ENCODE peak calls at places on chromosomes 13 and 19, in four cellular contexts. One of them, this sample, is unnamed.

GRCh38 chr13:82898625-82899024 is 983.6 kb downstream of the SLITRK1 start:
- DNase-seq in stimulated activated CD4-positive, alpha-beta T cell treated with anti-CD3 and anti-CD28 coated beads, TNF-alpha, amount 100 ng/mL, for 4 hours: no peak
- DNase-seq in endothelial cell: no peak
- DNase-seq in CD8-positive, alpha-beta T cell: no peak
- DNase-seq in this sample: no peak

GRCh38 chr19:48152552-48152951 is 17.6 kb downstream of the LIG1 start:
- DNase-seq in stimulated activated CD4-positive, alpha-beta T cell treated with anti-CD3 and anti-CD28 coated beads, TNF-alpha, amount 100 ng/mL, for 4 hours: peak
- DNase-seq in endothelial cell: peak
- DNase-seq in CD8-positive, alpha-beta T cell: peak
- DNase-seq in this sample: peak

GRCh38 chr13:42997381-42997780 is 5.3 kb upstream of the EPSTI1 start:
- DNase-seq in stimulated activated CD4-positive, alpha-beta T cell treated with anti-CD3 and anti-CD28 coated beads, TNF-alpha, amount 100 ng/mL, for 4 hours: no peak
- DNase-seq in endothelial cell: no peak
- DNase-seq in CD8-positive, alpha-beta T cell: no peak
- DNase-seq in this sample: no peak

GRCh38 chr13:36685912-36686311 is 12.1 kb downstream of the SERTM1 start:
- DNase-seq in stimulated activated CD4-positive, alpha-beta T cell treated with anti-CD3 and anti-CD28 coated beads, TNF-alpha, amount 100 ng/mL, for 4 hours: no peak
- DNase-seq in endothelial cell: no peak
- DNase-seq in CD8-positive, alpha-beta T cell: no peak
- DNase-seq in this sample: no peak

GRCh38 chr13:52454459-52454824 is 836 bp upstream of the CKAP2 start:
- DNase-seq in stimulated activated CD4-positive, alpha-beta T cell treated with anti-CD3 and anti-CD28 coated beads, TNF-alpha, amount 100 ng/mL, for 4 hours: no peak
- DNase-seq in endothelial cell: no peak
- DNase-seq in CD8-positive, alpha-beta T cell: no peak
- DNase-seq in this sample: no peak

GRCh38 chr19:1158885-1159448 is 15.1 kb downstream of the SBNO2 start:
- DNase-seq in stimulated activated CD4-positive, alpha-beta T cell treated with anti-CD3 and anti-CD28 coated beads, TNF-alpha, amount 100 ng/mL, for 4 hours: no peak
- DNase-seq in endothelial cell: no peak
- DNase-seq in CD8-positive, alpha-beta T cell: no peak
- DNase-seq in this sample: no peak

GRCh38 chr19:3162418-3163229 is 15.9 kb upstream of the S1PR4 start:
- DNase-seq in stimulated activated CD4-positive, alpha-beta T cell treated with anti-CD3 and anti-CD28 coated beads, TNF-alpha, amount 100 ng/mL, for 4 hours: no peak
- DNase-seq in endothelial cell: no peak
- DNase-seq in CD8-positive, alpha-beta T cell: no peak
- DNase-seq in this sample: no peak

GRCh38 chr13:20429682-20430081 is 96.0 kb downstream of the CRYL1 start:
- DNase-seq in stimulated activated CD4-positive, alpha-beta T cell treated with anti-CD3 and anti-CD28 coated beads, TNF-alpha, amount 100 ng/mL, for 4 hours: no peak
- DNase-seq in endothelial cell: no peak
- DNase-seq in CD8-positive, alpha-beta T cell: no peak
- DNase-seq in this sample: no peak

GRCh38 chr19:6740589-6741348 is 1.3 kb downstream of the TRIP10 start:
- DNase-seq in stimulated activated CD4-positive, alpha-beta T cell treated with anti-CD3 and anti-CD28 coated beads, TNF-alpha, amount 100 ng/mL, for 4 hours: no peak
- DNase-seq in endothelial cell: peak
- DNase-seq in CD8-positive, alpha-beta T cell: no peak
- DNase-seq in this sample: peak

GRCh38 chr13:44300895-44301638 is 72.6 kb upstream of the SERP2 start:
- DNase-seq in stimulated activated CD4-positive, alpha-beta T cell treated with anti-CD3 and anti-CD28 coated beads, TNF-alpha, amount 100 ng/mL, for 4 hours: no peak
- DNase-seq in endothelial cell: no peak
- DNase-seq in CD8-positive, alpha-beta T cell: no peak
- DNase-seq in this sample: no peak

GRCh38 chr13:113989585-113990300 is 15.9 kb upstream of the C13orf46 start:
- DNase-seq in stimulated activated CD4-positive, alpha-beta T cell treated with anti-CD3 and anti-CD28 coated beads, TNF-alpha, amount 100 ng/mL, for 4 hours: no peak
- DNase-seq in endothelial cell: no peak
- DNase-seq in CD8-positive, alpha-beta T cell: no peak
- DNase-seq in this sample: no peak

GRCh38 chr13:42466123-42466522 is 107.8 kb upstream of the TNFSF11 start:
- DNase-seq in stimulated activated CD4-positive, alpha-beta T cell treated with anti-CD3 and anti-CD28 coated beads, TNF-alpha, amount 100 ng/mL, for 4 hours: no peak
- DNase-seq in endothelial cell: no peak
- DNase-seq in CD8-positive, alpha-beta T cell: no peak
- DNase-seq in this sample: no peak

GRCh38 chr13:51778407-51778806 is 25.6 kb downstream of the DHRS12 start:
- DNase-seq in stimulated activated CD4-positive, alpha-beta T cell treated with anti-CD3 and anti-CD28 coated beads, TNF-alpha, amount 100 ng/mL, for 4 hours: no peak
- DNase-seq in endothelial cell: no peak
- DNase-seq in CD8-positive, alpha-beta T cell: no peak
- DNase-seq in this sample: no peak

GRCh38 chr19:52221031-52221430 is 31.2 kb downstream of the PPP2R1A start:
- DNase-seq in stimulated activated CD4-positive, alpha-beta T cell treated with anti-CD3 and anti-CD28 coated beads, TNF-alpha, amount 100 ng/mL, for 4 hours: no peak
- DNase-seq in endothelial cell: no peak
- DNase-seq in CD8-positive, alpha-beta T cell: no peak
- DNase-seq in this sample: no peak

GRCh38 chr19:13748169-13748884 is 16.0 kb upstream of the MRI1 start:
- DNase-seq in stimulated activated CD4-positive, alpha-beta T cell treated with anti-CD3 and anti-CD28 coated beads, TNF-alpha, amount 100 ng/mL, for 4 hours: no peak
- DNase-seq in endothelial cell: no peak
- DNase-seq in CD8-positive, alpha-beta T cell: no peak
- DNase-seq in this sample: no peak

GRCh38 chr13:53249236-53249635 is 220.6 kb downstream of the OLFM4 start:
- DNase-seq in stimulated activated CD4-positive, alpha-beta T cell treated with anti-CD3 and anti-CD28 coated beads, TNF-alpha, amount 100 ng/mL, for 4 hours: no peak
- DNase-seq in endothelial cell: no peak
- DNase-seq in CD8-positive, alpha-beta T cell: no peak
- DNase-seq in this sample: no peak

GRCh38 chr13:105969761-105970160 is 565.7 kb downstream of the EFNB2 start:
- DNase-seq in stimulated activated CD4-positive, alpha-beta T cell treated with anti-CD3 and anti-CD28 coated beads, TNF-alpha, amount 100 ng/mL, for 4 hours: no peak
- DNase-seq in endothelial cell: no peak
- DNase-seq in CD8-positive, alpha-beta T cell: no peak
- DNase-seq in this sample: no peak

GRCh38 chr19:18029617-18030338 is 21.8 kb downstream of the ARRDC2 start:
- DNase-seq in stimulated activated CD4-positive, alpha-beta T cell treated with anti-CD3 and anti-CD28 coated beads, TNF-alpha, amount 100 ng/mL, for 4 hours: no peak
- DNase-seq in endothelial cell: no peak
- DNase-seq in CD8-positive, alpha-beta T cell: no peak
- DNase-seq in this sample: no peak

GRCh38 chr19:10243606-10244005 is 8.4 kb upstream of the MRPL4 start:
- DNase-seq in stimulated activated CD4-positive, alpha-beta T cell treated with anti-CD3 and anti-CD28 coated beads, TNF-alpha, amount 100 ng/mL, for 4 hours: no peak
- DNase-seq in endothelial cell: no peak
- DNase-seq in CD8-positive, alpha-beta T cell: no peak
- DNase-seq in this sample: no peak

GRCh38 chr13:27034678-27035111 is 136.9 kb downstream of the USP12 start:
- DNase-seq in stimulated activated CD4-positive, alpha-beta T cell treated with anti-CD3 and anti-CD28 coated beads, TNF-alpha, amount 100 ng/mL, for 4 hours: no peak
- DNase-seq in endothelial cell: peak
- DNase-seq in CD8-positive, alpha-beta T cell: no peak
- DNase-seq in this sample: no peak

GRCh38 chr19:33878912-33879810 is 82.5 kb downstream of the KCTD15 start:
- DNase-seq in stimulated activated CD4-positive, alpha-beta T cell treated with anti-CD3 and anti-CD28 coated beads, TNF-alpha, amount 100 ng/mL, for 4 hours: no peak
- DNase-seq in endothelial cell: no peak
- DNase-seq in CD8-positive, alpha-beta T cell: no peak
- DNase-seq in this sample: no peak

GRCh38 chr13:19587635-19588300 is 26.4 kb upstream of the TPTE2 start:
- DNase-seq in stimulated activated CD4-positive, alpha-beta T cell treated with anti-CD3 and anti-CD28 coated beads, TNF-alpha, amount 100 ng/mL, for 4 hours: no peak
- DNase-seq in endothelial cell: no peak
- DNase-seq in CD8-positive, alpha-beta T cell: no peak
- DNase-seq in this sample: peak

GRCh38 chr19:16088985-16089846 is 12.9 kb downstream of the TPM4 start:
- DNase-seq in stimulated activated CD4-positive, alpha-beta T cell treated with anti-CD3 and anti-CD28 coated beads, TNF-alpha, amount 100 ng/mL, for 4 hours: no peak
- DNase-seq in endothelial cell: no peak
- DNase-seq in CD8-positive, alpha-beta T cell: no peak
- DNase-seq in this sample: no peak

This sample was measured in HAP-1.